ENCODE peak calls at places on chromosomes 4 and X, in seven cellular contexts. One of them, this sample, is unnamed.

GRCh38 chrX:64093761-64094160 is 111.7 kb downstream of the AMER1 start:
- DNase-seq in CD4-positive, CD25-positive, alpha-beta regulatory T cell: no peak
- DNase-seq in spleen: no peak
- DNase-seq in HCT116: no peak
- DNase-seq in hepatocyte: no peak
- DNase-seq in Karpas-422: peak; percentile 54
- DNase-seq in lung: no peak
- DNase-seq in this sample: no peak

GRCh38 chr4:129131343-129131742 is 35.4 kb downstream of the C4orf33 start:
- DNase-seq in CD4-positive, CD25-positive, alpha-beta regulatory T cell: no peak
- DNase-seq in spleen: no peak
- DNase-seq in HCT116: no peak
- DNase-seq in hepatocyte: no peak
- DNase-seq in Karpas-422: no peak
- DNase-seq in lung: no peak
- DNase-seq in this sample: no peak

GRCh38 chrX:55783723-55784122 is 66.2 kb downstream of the RRAGB start:
- DNase-seq in CD4-positive, CD25-positive, alpha-beta regulatory T cell: no peak
- DNase-seq in spleen: no peak
- DNase-seq in HCT116: no peak
- DNase-seq in hepatocyte: no peak
- DNase-seq in Karpas-422: no peak
- DNase-seq in lung: no peak
- DNase-seq in this sample: no peak

GRCh38 chrX:16033336-16033735 is 90.0 kb upstream of the GRPR start:
- DNase-seq in CD4-positive, CD25-positive, alpha-beta regulatory T cell: no peak
- DNase-seq in spleen: no peak
- DNase-seq in HCT116: no peak
- DNase-seq in hepatocyte: no peak
- DNase-seq in Karpas-422: no peak
- DNase-seq in lung: no peak
- DNase-seq in this sample: no peak

GRCh38 chr4:113524505-113525186 is 236.9 kb downstream of the CAMK2D start:
- DNase-seq in CD4-positive, CD25-positive, alpha-beta regulatory T cell: no peak
- DNase-seq in spleen: no peak
- DNase-seq in HCT116: no peak
- DNase-seq in hepatocyte: no peak
- DNase-seq in Karpas-422: no peak
- DNase-seq in lung: no peak
- DNase-seq in this sample: no peak

GRCh38 chr4:139951051-139951450 is 202.9 kb downstream of the MAML3 start:
- DNase-seq in CD4-positive, CD25-positive, alpha-beta regulatory T cell: no peak
- DNase-seq in spleen: no peak
- DNase-seq in HCT116: no peak
- DNase-seq in hepatocyte: no peak
- DNase-seq in Karpas-422: peak; percentile 54
- DNase-seq in lung: no peak
- DNase-seq in this sample: no peak

GRCh38 chr4:6277935-6278800 is 8.5 kb downstream of the WFS1 start:
- DNase-seq in CD4-positive, CD25-positive, alpha-beta regulatory T cell: no peak
- DNase-seq in spleen: no peak
- DNase-seq in HCT116: no peak
- DNase-seq in hepatocyte: no peak
- DNase-seq in Karpas-422: no peak
- DNase-seq in lung: no peak
- DNase-seq in this sample: no peak

GRCh38 chr4:180437601-180438000 is 1805.6 kb upstream of the TENM3 start:
- DNase-seq in CD4-positive, CD25-positive, alpha-beta regulatory T cell: no peak
- DNase-seq in spleen: no peak
- DNase-seq in HCT116: no peak
- DNase-seq in hepatocyte: no peak
- DNase-seq in Karpas-422: no peak
- DNase-seq in lung: no peak
- DNase-seq in this sample: no peak

GRCh38 chr4:128573781-128574508 is 235.6 kb upstream of the JADE1 start:
- DNase-seq in CD4-positive, CD25-positive, alpha-beta regulatory T cell: no peak
- DNase-seq in spleen: no peak
- DNase-seq in HCT116: no peak
- DNase-seq in hepatocyte: peak; percentile 46
- DNase-seq in Karpas-422: no peak
- DNase-seq in lung: no peak
- DNase-seq in this sample: no peak

GRCh38 chr4:99679204-99679603 is 21.6 kb upstream of the C4orf54 start:
- DNase-seq in CD4-positive, CD25-positive, alpha-beta regulatory T cell: no peak
- DNase-seq in spleen: no peak
- DNase-seq in HCT116: no peak
- DNase-seq in hepatocyte: peak; percentile 12
- DNase-seq in Karpas-422: no peak
- DNase-seq in lung: no peak
- DNase-seq in this sample: no peak

GRCh38 chrX:55490121-55490520 is 473 bp upstream of the USP51 start:
- DNase-seq in CD4-positive, CD25-positive, alpha-beta regulatory T cell: no peak
- DNase-seq in spleen: no peak
- DNase-seq in HCT116: no peak
- DNase-seq in hepatocyte: no peak
- DNase-seq in Karpas-422: no peak
- DNase-seq in lung: no peak
- DNase-seq in this sample: no peak

GRCh38 chr4:124189545-124189944 is 523.0 kb downstream of the ANKRD50 start:
- DNase-seq in CD4-positive, CD25-positive, alpha-beta regulatory T cell: no peak
- DNase-seq in spleen: no peak
- DNase-seq in HCT116: no peak
- DNase-seq in hepatocyte: no peak
- DNase-seq in Karpas-422: no peak
- DNase-seq in lung: no peak
- DNase-seq in this sample: no peak

GRCh38 chr4:133372699-133373098 is 223.6 kb downstream of the PCDH10 start:
- DNase-seq in CD4-positive, CD25-positive, alpha-beta regulatory T cell: no peak
- DNase-seq in spleen: no peak
- DNase-seq in HCT116: no peak
- DNase-seq in hepatocyte: no peak
- DNase-seq in Karpas-422: no peak
- DNase-seq in lung: no peak
- DNase-seq in this sample: no peak

DNA sequence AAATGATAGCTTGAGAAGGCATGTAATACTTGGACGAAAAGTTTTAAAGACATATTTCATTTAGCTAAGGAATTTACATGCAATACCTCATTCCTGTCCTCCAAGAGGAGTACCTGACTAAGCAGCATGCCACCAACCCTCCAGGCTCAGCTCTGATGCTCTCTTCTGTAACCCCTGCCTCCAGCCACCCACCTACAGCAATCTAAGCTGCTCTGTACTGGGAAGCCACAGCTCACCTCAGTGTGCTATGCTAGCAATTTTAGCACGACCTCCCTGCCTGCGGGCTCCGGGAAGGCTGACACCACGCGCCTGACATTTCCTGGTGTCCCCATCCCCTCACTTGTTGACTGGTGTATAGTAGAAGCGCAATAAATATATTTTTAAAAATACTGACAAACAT is 23.2 kb upstream of the GPM6B start:
- DNase-seq in CD4-positive, CD25-positive, alpha-beta regulatory T cell: no peak
- DNase-seq in spleen: no peak
- DNase-seq in HCT116: no peak
- DNase-seq in hepatocyte: no peak
- DNase-seq in Karpas-422: no peak
- DNase-seq in lung: no peak
- DNase-seq in this sample: no peak
- H3K4me1 ChIP-seq in CD4-positive, CD25-positive, alpha-beta regulatory T cell: no peaks in the 10 kb centered on the region
- H3K4me1 ChIP-seq in spleen: no peaks in the 10 kb centered on the region
- H3K4me1 ChIP-seq in HCT116: no peaks in the 10 kb centered on the region
- H3K4me1 ChIP-seq in hepatocyte: no peaks in the 10 kb centered on the region
- H3K4me1 ChIP-seq in Karpas-422: no peaks in the 10 kb centered on the region
- H3K4me1 ChIP-seq in lung: no peaks in the 10 kb centered on the region
- H3K4me1 ChIP-seq in this sample: no peaks in the 10 kb centered on the region

GRCh38 chr4:26993967-26994366 is 133.3 kb downstream of the STIM2 start:
- DNase-seq in CD4-positive, CD25-positive, alpha-beta regulatory T cell: no peak
- DNase-seq in spleen: no peak
- DNase-seq in HCT116: no peak
- DNase-seq in hepatocyte: no peak
- DNase-seq in Karpas-422: no peak
- DNase-seq in lung: no peak
- DNase-seq in this sample: no peak

GRCh38 chr4:26993541-26993940 is 132.9 kb downstream of the STIM2 start:
- DNase-seq in CD4-positive, CD25-positive, alpha-beta regulatory T cell: no peak
- DNase-seq in spleen: no peak
- DNase-seq in HCT116: no peak
- DNase-seq in hepatocyte: no peak
- DNase-seq in Karpas-422: no peak
- DNase-seq in lung: no peak
- DNase-seq in this sample: no peak

GRCh38 chr4:26992657-26993361 is 132.2 kb downstream of the STIM2 start:
- DNase-seq in CD4-positive, CD25-positive, alpha-beta regulatory T cell: no peak
- DNase-seq in spleen: no peak
- DNase-seq in HCT116: no peak
- DNase-seq in hepatocyte: peak; percentile 20
- DNase-seq in Karpas-422: peak; percentile 94
- DNase-seq in lung: no peak
- DNase-seq in this sample: no peak

GRCh38 chr4:26996745-26997144 is 136.1 kb downstream of the STIM2 start:
- DNase-seq in CD4-positive, CD25-positive, alpha-beta regulatory T cell: no peak
- DNase-seq in spleen: no peak
- DNase-seq in HCT116: no peak
- DNase-seq in hepatocyte: no peak
- DNase-seq in Karpas-422: no peak
- DNase-seq in lung: no peak
- DNase-seq in this sample: no peak

DNA sequence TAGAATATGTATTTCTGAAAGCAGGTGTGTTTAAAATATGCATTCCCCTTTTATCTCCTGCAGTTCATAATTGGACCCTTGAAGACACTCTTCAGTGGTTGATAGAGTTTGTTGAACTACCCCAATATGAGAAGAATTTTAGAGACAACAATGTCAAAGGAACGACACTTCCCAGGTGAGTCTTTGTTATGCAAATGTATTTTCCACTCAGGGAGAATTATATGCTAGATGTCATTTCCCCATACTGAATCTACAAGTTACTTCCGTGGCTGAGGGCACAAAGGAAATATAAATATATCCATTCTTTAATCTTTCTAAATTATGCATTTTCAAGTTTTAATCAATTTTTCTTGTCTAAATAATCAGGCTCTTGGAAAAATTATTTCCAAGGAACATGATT is 134.7 kb downstream of the STIM2 start:
- DNase-seq in CD4-positive, CD25-positive, alpha-beta regulatory T cell: no peak
- DNase-seq in spleen: no peak
- DNase-seq in HCT116: no peak
- DNase-seq in hepatocyte: no peak
- DNase-seq in Karpas-422: no peak
- DNase-seq in lung: no peak
- DNase-seq in this sample: no peak
- H3K4me3 ChIP-seq in CD4-positive, CD25-positive, alpha-beta regulatory T cell: no peak overlapping the region
- H3K4me3 ChIP-seq in spleen: no peak overlapping the region
- H3K4me3 ChIP-seq in HCT116: no peak overlapping the region
- H3K4me3 ChIP-seq in hepatocyte: no peak overlapping the region
- H3K4me3 ChIP-seq in Karpas-422: no peak overlapping the region
- H3K4me3 ChIP-seq in lung: no peak overlapping the region
- H3K4me3 ChIP-seq in this sample: no peak overlapping the region

GRCh38 chr4:185672618-185673017 is 137.3 kb upstream of the PDLIM3 start:
- DNase-seq in CD4-positive, CD25-positive, alpha-beta regulatory T cell: no peak
- DNase-seq in spleen: no peak
- DNase-seq in HCT116: no peak
- DNase-seq in hepatocyte: no peak
- DNase-seq in Karpas-422: no peak
- DNase-seq in lung: no peak
- DNase-seq in this sample: no peak
- H3K4me1 ChIP-seq in CD4-positive, CD25-positive, alpha-beta regulatory T cell: no peaks in the 10 kb centered on the region
- H3K4me1 ChIP-seq in spleen: no peaks in the 10 kb centered on the region
- H3K4me1 ChIP-seq in HCT116: no peaks in the 10 kb centered on the region
- H3K4me1 ChIP-seq in hepatocyte: peaks cover 6% of the 10 kb centered on the region
- H3K4me1 ChIP-seq in Karpas-422: no peaks in the 10 kb centered on the region
- H3K4me1 ChIP-seq in lung: no peaks in the 10 kb centered on the region
- H3K4me1 ChIP-seq in this sample: no peaks in the 10 kb centered on the region

DNA sequence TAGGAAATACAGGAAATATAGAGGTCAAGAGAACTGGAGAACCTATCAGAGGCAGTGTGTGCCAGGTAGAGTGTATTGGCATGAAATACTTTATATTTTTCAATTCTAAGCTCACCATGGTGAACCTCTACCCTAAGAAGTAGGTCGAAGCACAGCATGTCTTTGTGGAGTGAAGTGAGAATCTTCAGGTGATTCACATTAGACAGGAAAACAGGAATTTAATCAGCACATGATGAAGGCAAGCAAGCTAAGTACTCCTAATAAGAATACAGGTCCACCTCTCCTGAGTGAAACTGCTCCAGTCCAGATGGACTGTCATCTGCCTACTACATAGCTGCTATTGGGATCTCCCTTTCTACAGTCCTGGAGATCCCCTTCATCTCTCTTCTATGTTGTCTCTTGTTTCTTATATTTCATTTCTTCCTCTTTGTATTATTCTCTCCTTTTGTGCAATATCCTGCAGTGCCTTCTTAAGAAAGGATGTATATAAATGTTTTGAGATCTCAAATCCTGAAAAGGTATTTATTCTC is 159.0 kb downstream of the LRBA start:
- DNase-seq in CD4-positive, CD25-positive, alpha-beta regulatory T cell: no peak
- DNase-seq in spleen: no peak
- DNase-seq in HCT116: no peak
- DNase-seq in hepatocyte: no peak
- DNase-seq in Karpas-422: no peak
- DNase-seq in lung: no peak
- DNase-seq in this sample: no peak
- H3K4me3 ChIP-seq in CD4-positive, CD25-positive, alpha-beta regulatory T cell: no peak overlapping the region
- H3K4me3 ChIP-seq in spleen: no peak overlapping the region
- H3K4me3 ChIP-seq in HCT116: no peak overlapping the region
- H3K4me3 ChIP-seq in hepatocyte: no peak overlapping the region
- H3K4me3 ChIP-seq in Karpas-422: no peak overlapping the region
- H3K4me3 ChIP-seq in lung: no peak overlapping the region
- H3K4me3 ChIP-seq in this sample: no peak overlapping the region